ENCODE peak calls at places on chromosomes 7 and 10, in seven cellular contexts. E, Z, H, A, W, L and B are unnamed samples. For H3K36me3, the result is how much of the 10 kb centered on the place peaks cover.

GRCh38 chr10:123666318-123667291 is at the start of gene GPR26:
- DNase-seq in A (no peak), Z (no peak), W (no peak), H (no peak), E (peak), L (no peak), B (no peak)

GRCh38 chr7:16940777-16941176 is 59.0 kb upstream of the AGR3 start:
- DNase-seq in E (no peak), L (no peak), A (no peak), H (no peak), Z (no peak), W (no peak), B (no peak)

GRCh38 chr7:29858080-29858951 is 52.0 kb downstream of the WIPF3 start:
- DNase-seq in Z (no peak), L (no peak), A (no peak), H (no peak), W (no peak), E (no peak), B (no peak)

GRCh38 chr7:75578081-75578480 is 86.0 kb downstream of the SPDYE5 start:
- DNase-seq in E (no peak), H (no peak), A (no peak), L (no peak), Z (no peak), W (no peak), B (no peak)

GRCh38 chr7:45181991-45182855 is 24.6 kb downstream of the RAMP3 start:
- DNase-seq in H (no peak), L (no peak), A (peak), E (no peak), W (no peak), Z (no peak), B (no peak)

GRCh38 chr10:52706347-52707070 is 66.1 kb downstream of the MBL2 start:
- DNase-seq in L (no peak), Z (no peak), E (no peak), W (no peak), A (no peak), H (no peak), B (no peak)

GRCh38 chr7:140033779-140034363 is 28.9 kb downstream of the PARP12 start:
- DNase-seq in L (peak), Z (peak), H (no peak), E (no peak), A (no peak), W (no peak), B (no peak)

GRCh38 chr7:110507832-110508231 is 583.1 kb upstream of the LRRN3 start:
- DNase-seq in Z (no peak), E (no peak), A (no peak), H (no peak), W (no peak), L (no peak), B (no peak)

GRCh38 chr7:103866919-103867318 is 122.5 kb downstream of the RELN start:
- DNase-seq in Z (no peak), H (no peak), A (no peak), W (no peak), L (no peak), E (no peak), B (no peak)

GRCh38 chr10:70462349-70462984 is 16.1 kb upstream of the PALD1 start:
- DNase-seq in A (peak), E (no peak), Z (peak), H (peak), W (peak), L (peak), B (peak)

GRCh38 chr7:41774966-41775365 is 72.1 kb upstream of the INHBA start:
- DNase-seq in H (no peak), A (no peak), E (no peak), W (no peak), Z (no peak), L (no peak), B (no peak)

GRCh38 chr10:105339669-105340068 is 698.6 kb downstream of the SORCS3 start:
- DNase-seq in L (no peak), A (no peak), Z (no peak), W (no peak), E (no peak), H (no peak), B (no peak)

GRCh38 chr7:36597099-36597773 is 127.1 kb downstream of the AOAH start:
- DNase-seq in W (no peak), L (peak), A (no peak), Z (no peak), H (no peak), E (no peak), B (no peak)

GRCh38 chr10:34031410-34031809 is 696.9 kb upstream of the NRP1 start:
- DNase-seq in Z (no peak), H (peak), A (no peak), E (no peak), L (peak), W (peak), B (no peak)

GRCh38 chr10:92222603-92223275 is 68.1 kb downstream of the CPEB3 start:
- DNase-seq in E (no peak), L (peak), Z (no peak), H (no peak), W (no peak), A (no peak), B (no peak)

GRCh38 chr10:37860494-37861190 is 3.2 kb upstream of the ZNF248 start:
- DNase-seq in H (no peak), L (peak), E (no peak), W (no peak), A (no peak), Z (no peak), B (no peak)

GRCh38 chr7:134184767-134185166 is 57.6 kb downstream of the LRGUK start:
- DNase-seq in E (no peak), L (peak), A (no peak), H (no peak), W (no peak), Z (no peak), B (no peak)

GRCh38 chr7:93877742-93878141 is 12.8 kb downstream of the TFPI2 start:
- DNase-seq in A (no peak), W (no peak), H (no peak), Z (no peak), L (no peak), E (no peak), B (no peak)

GRCh38 chr7:30888783-30889182 is 22.9 kb upstream of the AQP1 start:
- DNase-seq in H (no peak), W (peak), L (peak), A (no peak), E (no peak), Z (no peak), B (peak)

GRCh38 chr7:134932707-134933370 is 53.5 kb upstream of the AGBL3 start:
- DNase-seq in W (no peak), A (no peak), L (no peak), E (no peak), Z (no peak), H (no peak), B (peak)

GRCh38 chr7:54541941-54542618 is at the start of gene VSTM2A:
- DNase-seq in L (no peak), Z (no peak), A (no peak), H (no peak), W (no peak), E (peak), B (no peak)

GRCh38 chr10:124742418-124743187 is 1.6 kb downstream of the FAM53B start:
- DNase-seq in E (peak), Z (no peak), H (peak), L (peak), W (no peak), A (no peak), B (peak)

GRCh38 chr7:493661-494251 is 25.9 kb downstream of the PDGFA start:
- DNase-seq in H (peak), E (no peak), Z (no peak), A (peak), W (no peak), L (no peak), B (no peak)

GRCh38 chr7:149456770-149457421 is 4.0 kb downstream of the ZNF777 start:
- DNase-seq in A (no peak), W (no peak), H (no peak), E (no peak), Z (no peak), L (peak), B (no peak)

GRCh38 chr7:84117304-84117703 is 77.3 kb downstream of the SEMA3A start:
- DNase-seq in H (no peak), E (peak), Z (no peak), L (no peak), A (no peak), W (no peak), B (peak)

GRCh38 chr7:27739301-27739913 is 555 bp upstream of the TAX1BP1 start:
- DNase-seq in L (no peak), E (no peak), Z (no peak), A (peak), W (peak), H (no peak), B (no peak)

GRCh38 chr10:124709862-124710261 is 34.3 kb downstream of the FAM53B start:
- DNase-seq in A (peak), L (peak), E (no peak), Z (no peak), H (peak), W (no peak), B (peak)

GRCh38 chr7:31883761-31884164 is 186.4 kb downstream of the PDE1C start:
- DNase-seq in Z (no peak), L (peak), W (no peak), E (no peak), A (no peak), H (no peak), B (no peak)

GRCh38 chr10:72176701-72177100 is 39.1 kb upstream of the ANAPC16 start:
- DNase-seq in W (no peak), H (no peak), Z (no peak), A (no peak), E (no peak), L (no peak), B (no peak)

GRCh38 chr10:79113827-79114226 is 45.1 kb downstream of the ZMIZ1 start:
- DNase-seq in A (no peak), H (no peak), W (no peak), E (peak), Z (no peak), L (no peak), B (no peak)

GRCh38 chr10:71268751-71269150 is 50.3 kb upstream of the SLC29A3 start:
- DNase-seq in H (peak), Z (no peak), A (no peak), W (no peak), E (no peak), L (no peak), B (no peak)

GRCh38 chr10:110181451-110181850 is 26.0 kb upstream of the MXI1 start:
- DNase-seq in A (no peak), W (no peak), Z (no peak), H (no peak), L (no peak), E (no peak), B (no peak)

GRCh38 chr10:132468201-132468600 is 69.4 kb upstream of the INPP5A start:
- DNase-seq in W (no peak), E (no peak), L (no peak), H (no peak), A (no peak), Z (no peak), B (no peak)

GRCh38 chr10:48366261-48366660 is 59.8 kb downstream of the MAPK8 start:
- DNase-seq in Z (no peak), L (peak), E (no peak), W (no peak), H (no peak), A (no peak), B (no peak)

GRCh38 chr10:124535731-124536495 is 74.3 kb downstream of the LHPP start:
- DNase-seq in L (no peak), W (no peak), E (peak), A (no peak), H (peak), Z (no peak), B (peak)

GRCh38 chr10:48604408-48605263 is at the start of gene ARHGAP22:
- DNase-seq in L (no peak), W (peak), E (peak), Z (peak), H (peak), A (peak), B (peak)

GRCh38 chr10:33139191-33139646 is 181.2 kb upstream of the ITGB1 start:
- DNase-seq in L (peak), Z (peak), H (no peak), A (no peak), W (no peak), E (no peak), B (no peak)

GRCh38 chr7:74234549-74234948 is 19.6 kb downstream of the RFC2 start:
- DNase-seq in L (no peak), A (no peak), Z (no peak), H (no peak), W (no peak), E (no peak), B (no peak)
- H3K36me3 ChIP-seq in L (under half), A (half or more), Z (under half), H (under half), W (under half), E (half or more), B (under half)

GRCh38 chr7:100351657-100352058 is 6.3 kb upstream of the PILRB start:
- DNase-seq in Z (no peak), A (no peak), W (no peak), H (peak), L (no peak), E (no peak), B (no peak)
- H3K36me3 ChIP-seq in Z (under half), A (half or more), W (under half), H (under half), L (half or more), E (under half), B (half or more)

GRCh38 chr10:35568483-35569015 is 36.6 kb upstream of the GJD4 start:
- DNase-seq in A (no peak), W (no peak), L (no peak), E (no peak), H (no peak), Z (no peak), B (no peak)

GRCh38 chr10:35569836-35570235 is 35.3 kb upstream of the GJD4 start:
- DNase-seq in Z (no peak), W (no peak), H (no peak), E (no peak), A (no peak), L (no peak), B (no peak)

GRCh38 chr10:35567951-35568350 is 37.2 kb upstream of the GJD4 start:
- DNase-seq in Z (no peak), W (no peak), E (no peak), A (no peak), L (no peak), H (no peak), B (no peak)

GRCh38 chr10:35572583-35572982 is 32.6 kb upstream of the GJD4 start:
- DNase-seq in A (no peak), L (no peak), W (no peak), E (no peak), H (no peak), Z (no peak), B (no peak)

GRCh38 chr10:35569111-35569707 is 35.9 kb upstream of the GJD4 start:
- DNase-seq in L (no peak), H (no peak), A (no peak), Z (no peak), E (no peak), W (no peak), B (no peak)
- H3K36me3 ChIP-seq in L (under half), H (under half), A (half or more), Z (under half), E (under half), W (under half), B (under half)

GRCh38 chr10:80513106-80513505 is 24.6 kb upstream of the SH2D4B start:
- DNase-seq in Z (no peak), L (no peak), E (no peak), W (no peak), H (peak), A (no peak), B (no peak)

GRCh38 chr10:80515941-80516340 is 21.8 kb upstream of the SH2D4B start:
- DNase-seq in H (peak), E (no peak), W (no peak), L (no peak), A (no peak), Z (no peak), B (peak)

GRCh38 chr10:80516506-80517075 is 21.1 kb upstream of the SH2D4B start:
- DNase-seq in Z (no peak), E (no peak), L (no peak), H (peak), W (no peak), A (no peak), B (no peak)

GRCh38 chr10:80517416-80518142 is 20.1 kb upstream of the SH2D4B start:
- DNase-seq in A (no peak), H (peak), E (no peak), L (no peak), Z (no peak), W (no peak), B (no peak)

DNA sequence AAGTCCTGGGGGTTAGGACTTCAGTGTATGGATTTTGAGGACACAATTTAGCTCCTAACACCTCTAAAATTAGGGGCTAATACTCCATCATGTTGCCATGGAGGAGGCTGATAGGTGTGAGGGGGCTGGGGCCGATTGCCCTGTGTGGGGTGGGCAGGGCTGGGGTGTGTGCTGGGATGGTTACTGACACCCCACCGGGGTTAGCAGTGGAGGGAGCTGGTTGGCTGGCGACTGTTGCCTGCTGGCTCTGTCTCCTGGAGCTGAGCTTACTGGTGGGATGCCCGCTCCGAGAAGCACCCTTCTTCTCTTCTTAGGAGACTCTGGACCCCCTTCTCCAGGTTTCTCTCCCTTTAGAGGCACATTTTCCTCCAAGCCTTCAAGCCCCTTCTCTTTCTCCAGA is 22.2 kb upstream of the SH2D4B start:
- DNase-seq in H (peak), Z (no peak), A (no peak), E (no peak), W (no peak), L (no peak), B (peak)
- H3K36me3 ChIP-seq in H (under half), Z (under half), A (half or more), E (under half), W (under half), L (under half), B (half or more)